ENCODE peak calls at places on chromosomes 16 and 17, in nine cellular contexts. One of them, this sample, is unnamed.

GRCh38 chr16:34802396-34802795 is 1343.0 kb downstream of the TP53TG3F start:
- DNase-seq in HCT116: no peak
- DNase-seq in mammary epithelial cell: no peak
- DNase-seq in heart left ventricle: peak; percentile 32
- DNase-seq in CD4-positive, CD25-positive, alpha-beta regulatory T cell: no peak
- DNase-seq in cardiac muscle cell: no peak
- DNase-seq in endodermal cell: no peak
- DNase-seq in keratinocyte: no peak
- DNase-seq in naive thymus-derived CD4-positive, alpha-beta T cell: no peak
- DNase-seq in this sample: no peak

GRCh38 chr16:12470311-12471229 is 333.1 kb downstream of the CPPED1 start:
- DNase-seq in HCT116: no peak
- DNase-seq in mammary epithelial cell: no peak
- DNase-seq in heart left ventricle: peak; percentile 71
- DNase-seq in CD4-positive, CD25-positive, alpha-beta regulatory T cell: no peak
- DNase-seq in cardiac muscle cell: no peak
- DNase-seq in endodermal cell: no peak
- DNase-seq in keratinocyte: no peak
- DNase-seq in naive thymus-derived CD4-positive, alpha-beta T cell: no peak
- DNase-seq in this sample: no peak

GRCh38 chr17:58351710-58352017 is 337 bp downstream of the SUPT4H1 start:
- DNase-seq in HCT116: no peak
- DNase-seq in mammary epithelial cell: no peak
- DNase-seq in heart left ventricle: no peak
- DNase-seq in CD4-positive, CD25-positive, alpha-beta regulatory T cell: no peak
- DNase-seq in cardiac muscle cell: no peak
- DNase-seq in endodermal cell: no peak
- DNase-seq in keratinocyte: no peak
- DNase-seq in naive thymus-derived CD4-positive, alpha-beta T cell: no peak
- DNase-seq in this sample: no peak

GRCh38 chr16:70253291-70254094 is 1.8 kb upstream of the EXOSC6 start:
- DNase-seq in HCT116: peak; percentile 28
- DNase-seq in mammary epithelial cell: no peak
- DNase-seq in heart left ventricle: no peak
- DNase-seq in CD4-positive, CD25-positive, alpha-beta regulatory T cell: peak; percentile 47
- DNase-seq in cardiac muscle cell: peak; percentile 51
- DNase-seq in endodermal cell: peak; percentile 90
- DNase-seq in keratinocyte: no peak
- DNase-seq in naive thymus-derived CD4-positive, alpha-beta T cell: no peak
- DNase-seq in this sample: peak; percentile 17

GRCh38 chr16:28845173-28846079 is 722 bp downstream of the TUFM start:
- DNase-seq in HCT116: peak; percentile 53
- DNase-seq in mammary epithelial cell: peak; percentile 68
- DNase-seq in heart left ventricle: no peak
- DNase-seq in CD4-positive, CD25-positive, alpha-beta regulatory T cell: peak; percentile 71
- DNase-seq in cardiac muscle cell: peak; percentile 26
- DNase-seq in endodermal cell: peak; percentile 64
- DNase-seq in keratinocyte: no peak
- DNase-seq in naive thymus-derived CD4-positive, alpha-beta T cell: peak; percentile 29
- DNase-seq in this sample: no peak

GRCh38 chr17:5362162-5362811 is 57.2 kb downstream of the NUP88 start:
- DNase-seq in HCT116: no peak
- DNase-seq in mammary epithelial cell: no peak
- DNase-seq in heart left ventricle: no peak
- DNase-seq in CD4-positive, CD25-positive, alpha-beta regulatory T cell: no peak
- DNase-seq in cardiac muscle cell: no peak
- DNase-seq in endodermal cell: peak; percentile 76
- DNase-seq in keratinocyte: no peak
- DNase-seq in naive thymus-derived CD4-positive, alpha-beta T cell: no peak
- DNase-seq in this sample: no peak

GRCh38 chr16:50195276-50195675 is 42.2 kb downstream of the TENT4B start:
- DNase-seq in HCT116: no peak
- DNase-seq in mammary epithelial cell: peak; percentile 65
- DNase-seq in heart left ventricle: no peak
- DNase-seq in CD4-positive, CD25-positive, alpha-beta regulatory T cell: no peak
- DNase-seq in cardiac muscle cell: peak; percentile 23
- DNase-seq in endodermal cell: no peak
- DNase-seq in keratinocyte: no peak
- DNase-seq in naive thymus-derived CD4-positive, alpha-beta T cell: no peak
- DNase-seq in this sample: no peak

GRCh38 chr17:77957215-77957868 is 1.2 kb upstream of the TNRC6C start:
- DNase-seq in HCT116: no peak
- DNase-seq in mammary epithelial cell: peak; percentile 19
- DNase-seq in heart left ventricle: no peak
- DNase-seq in CD4-positive, CD25-positive, alpha-beta regulatory T cell: peak; percentile 25
- DNase-seq in cardiac muscle cell: peak; percentile 42
- DNase-seq in endodermal cell: no peak
- DNase-seq in keratinocyte: no peak
- DNase-seq in naive thymus-derived CD4-positive, alpha-beta T cell: peak; percentile 32
- DNase-seq in this sample: no peak

GRCh38 chr16:27366687-27367462 is 35.1 kb upstream of the IL21R start:
- DNase-seq in HCT116: no peak
- DNase-seq in mammary epithelial cell: no peak
- DNase-seq in heart left ventricle: no peak
- DNase-seq in CD4-positive, CD25-positive, alpha-beta regulatory T cell: no peak
- DNase-seq in cardiac muscle cell: peak; percentile 30
- DNase-seq in endodermal cell: no peak
- DNase-seq in keratinocyte: no peak
- DNase-seq in naive thymus-derived CD4-positive, alpha-beta T cell: peak; percentile 27
- DNase-seq in this sample: no peak

GRCh38 chr16:3999479-3999868 is 116.8 kb downstream of the ADCY9 start:
- DNase-seq in HCT116: no peak
- DNase-seq in mammary epithelial cell: no peak
- DNase-seq in heart left ventricle: peak; percentile 68
- DNase-seq in CD4-positive, CD25-positive, alpha-beta regulatory T cell: no peak
- DNase-seq in cardiac muscle cell: peak; percentile 93
- DNase-seq in endodermal cell: peak; percentile 67
- DNase-seq in keratinocyte: no peak
- DNase-seq in naive thymus-derived CD4-positive, alpha-beta T cell: no peak
- DNase-seq in this sample: no peak

GRCh38 chr16:57473906-57474305 is 11.4 kb downstream of the POLR2C start:
- DNase-seq in HCT116: no peak
- DNase-seq in mammary epithelial cell: no peak
- DNase-seq in heart left ventricle: no peak
- DNase-seq in CD4-positive, CD25-positive, alpha-beta regulatory T cell: no peak
- DNase-seq in cardiac muscle cell: no peak
- DNase-seq in endodermal cell: no peak
- DNase-seq in keratinocyte: no peak
- DNase-seq in naive thymus-derived CD4-positive, alpha-beta T cell: no peak
- DNase-seq in this sample: no peak
- H3K4me1 ChIP-seq in HCT116: peaks cover 17% of the 10 kb centered on the region
- H3K4me1 ChIP-seq in mammary epithelial cell: peaks cover under 1% of the 10 kb centered on the region
- H3K4me1 ChIP-seq in heart left ventricle: peaks cover 10% of the 10 kb centered on the region
- H3K4me1 ChIP-seq in CD4-positive, CD25-positive, alpha-beta regulatory T cell: peaks cover 13% of the 10 kb centered on the region
- H3K4me1 ChIP-seq in cardiac muscle cell: peaks cover 50% of the 10 kb centered on the region
- H3K4me1 ChIP-seq in endodermal cell: peaks cover 19% of the 10 kb centered on the region
- H3K4me1 ChIP-seq in keratinocyte: no peaks in the 10 kb centered on the region
- H3K4me1 ChIP-seq in naive thymus-derived CD4-positive, alpha-beta T cell: peaks cover 7% of the 10 kb centered on the region
- H3K4me1 ChIP-seq in this sample: peaks cover 16% of the 10 kb centered on the region

GRCh38 chr17:79154951-79155557 is 80.4 kb downstream of the ENGASE start:
- DNase-seq in HCT116: no peak
- DNase-seq in mammary epithelial cell: no peak
- DNase-seq in heart left ventricle: no peak
- DNase-seq in CD4-positive, CD25-positive, alpha-beta regulatory T cell: no peak
- DNase-seq in cardiac muscle cell: no peak
- DNase-seq in endodermal cell: no peak
- DNase-seq in keratinocyte: no peak
- DNase-seq in naive thymus-derived CD4-positive, alpha-beta T cell: no peak
- DNase-seq in this sample: no peak
- H3K27me3 ChIP-seq in HCT116: peaks cover 17% of the 10 kb centered on the region
- H3K27me3 ChIP-seq in mammary epithelial cell: peaks cover 22% of the 10 kb centered on the region
- H3K27me3 ChIP-seq in heart left ventricle: peaks cover 6% of the 10 kb centered on the region
- H3K27me3 ChIP-seq in CD4-positive, CD25-positive, alpha-beta regulatory T cell: no peaks in the 10 kb centered on the region
- H3K27me3 ChIP-seq in cardiac muscle cell: no peaks in the 10 kb centered on the region
- H3K27me3 ChIP-seq in endodermal cell: no peaks in the 10 kb centered on the region
- H3K27me3 ChIP-seq in keratinocyte: peaks cover 26% of the 10 kb centered on the region
- H3K27me3 ChIP-seq in naive thymus-derived CD4-positive, alpha-beta T cell: no peaks in the 10 kb centered on the region
- H3K27me3 ChIP-seq in this sample: no peaks in the 10 kb centered on the region

GRCh38 chr17:628507-628941 is 86.1 kb downstream of the VPS53 start:
- DNase-seq in HCT116: no peak
- DNase-seq in mammary epithelial cell: no peak
- DNase-seq in heart left ventricle: no peak
- DNase-seq in CD4-positive, CD25-positive, alpha-beta regulatory T cell: no peak
- DNase-seq in cardiac muscle cell: peak; percentile 21
- DNase-seq in endodermal cell: no peak
- DNase-seq in keratinocyte: no peak
- DNase-seq in naive thymus-derived CD4-positive, alpha-beta T cell: no peak
- DNase-seq in this sample: no peak
- H3K27ac ChIP-seq in HCT116: no peak overlapping the region
- H3K27ac ChIP-seq in mammary epithelial cell: no peak overlapping the region
- H3K27ac ChIP-seq in heart left ventricle: no peak overlapping the region
- H3K27ac ChIP-seq in CD4-positive, CD25-positive, alpha-beta regulatory T cell: no peak overlapping the region
- H3K27ac ChIP-seq in cardiac muscle cell: no peak overlapping the region
- H3K27ac ChIP-seq in endodermal cell: no peak overlapping the region
- H3K27ac ChIP-seq in keratinocyte: no peak overlapping the region
- H3K27ac ChIP-seq in naive thymus-derived CD4-positive, alpha-beta T cell: no peak overlapping the region
- H3K27ac ChIP-seq in this sample: no peak overlapping the region

GRCh38 chr16:72850021-72850420 is 197.9 kb downstream of the ZFHX3 start:
- DNase-seq in HCT116: no peak
- DNase-seq in mammary epithelial cell: no peak
- DNase-seq in heart left ventricle: no peak
- DNase-seq in CD4-positive, CD25-positive, alpha-beta regulatory T cell: no peak
- DNase-seq in cardiac muscle cell: no peak
- DNase-seq in endodermal cell: no peak
- DNase-seq in keratinocyte: no peak
- DNase-seq in naive thymus-derived CD4-positive, alpha-beta T cell: no peak
- DNase-seq in this sample: no peak

GRCh38 chr16:72848045-72848410 is 199.9 kb downstream of the ZFHX3 start:
- DNase-seq in HCT116: no peak
- DNase-seq in mammary epithelial cell: no peak
- DNase-seq in heart left ventricle: no peak
- DNase-seq in CD4-positive, CD25-positive, alpha-beta regulatory T cell: no peak
- DNase-seq in cardiac muscle cell: no peak
- DNase-seq in endodermal cell: peak; percentile 35
- DNase-seq in keratinocyte: no peak
- DNase-seq in naive thymus-derived CD4-positive, alpha-beta T cell: no peak
- DNase-seq in this sample: no peak

GRCh38 chr16:72850863-72851262 is 197.1 kb downstream of the ZFHX3 start:
- DNase-seq in HCT116: no peak
- DNase-seq in mammary epithelial cell: no peak
- DNase-seq in heart left ventricle: no peak
- DNase-seq in CD4-positive, CD25-positive, alpha-beta regulatory T cell: no peak
- DNase-seq in cardiac muscle cell: peak; percentile 48
- DNase-seq in endodermal cell: no peak
- DNase-seq in keratinocyte: no peak
- DNase-seq in naive thymus-derived CD4-positive, alpha-beta T cell: no peak
- DNase-seq in this sample: no peak

GRCh38 chr16:72847187-72848044 is 200.5 kb downstream of the ZFHX3 start:
- DNase-seq in HCT116: no peak
- DNase-seq in mammary epithelial cell: no peak
- DNase-seq in heart left ventricle: no peak
- DNase-seq in CD4-positive, CD25-positive, alpha-beta regulatory T cell: peak; percentile 42
- DNase-seq in cardiac muscle cell: peak; percentile 53
- DNase-seq in endodermal cell: peak; percentile 79
- DNase-seq in keratinocyte: no peak
- DNase-seq in naive thymus-derived CD4-positive, alpha-beta T cell: no peak
- DNase-seq in this sample: no peak

DNA sequence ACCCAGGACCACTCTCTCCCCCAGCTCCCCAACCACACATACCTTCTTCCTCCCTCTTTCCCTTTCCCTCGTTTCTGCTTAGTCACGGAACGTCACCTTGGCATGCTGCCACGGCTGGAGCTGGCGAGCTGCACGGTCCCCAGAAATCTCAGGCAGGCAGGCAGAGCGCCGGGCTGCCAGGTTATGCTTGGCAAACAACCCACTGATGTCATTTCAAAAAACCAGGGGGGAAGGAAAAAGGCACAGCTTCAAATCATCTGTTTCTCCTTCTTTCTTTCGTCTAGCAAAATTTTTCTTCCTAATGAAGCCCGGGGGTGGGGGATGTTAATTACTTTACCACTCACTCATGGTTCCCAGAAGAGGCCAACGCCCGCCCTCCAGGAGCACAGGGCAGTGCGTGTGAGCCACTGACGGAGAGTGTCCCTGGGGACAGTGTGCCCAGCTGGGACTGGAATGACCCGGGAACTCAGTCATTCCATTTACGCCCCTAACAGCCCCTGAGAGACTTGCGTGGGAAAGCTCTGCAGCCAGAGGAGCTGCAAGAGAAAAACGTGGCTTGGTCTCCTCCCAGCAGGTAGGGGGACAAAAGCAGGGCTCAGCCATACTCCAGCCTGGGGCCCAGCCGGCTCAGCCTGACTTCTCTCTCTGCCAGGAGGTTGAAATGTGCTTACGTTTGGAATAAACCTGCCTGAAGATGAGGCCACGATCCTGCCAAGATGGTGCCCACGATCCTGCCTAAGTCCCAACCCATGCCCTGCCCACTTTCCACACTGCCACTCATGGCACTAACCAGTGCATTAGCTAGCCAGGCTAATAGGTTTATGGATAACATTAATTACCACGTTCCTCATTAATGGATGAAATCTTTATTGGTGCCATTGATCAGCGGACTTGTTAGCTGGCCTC is 198.9 kb downstream of the ZFHX3 start:
- DNase-seq in HCT116: peak; percentile 56
- DNase-seq in mammary epithelial cell: peak; percentile 81
- DNase-seq in heart left ventricle: peak; percentile 92
- DNase-seq in CD4-positive, CD25-positive, alpha-beta regulatory T cell: no peak
- DNase-seq in cardiac muscle cell: peak; percentile 94
- DNase-seq in endodermal cell: peak; percentile 59
- DNase-seq in keratinocyte: peak; percentile 40
- DNase-seq in naive thymus-derived CD4-positive, alpha-beta T cell: no peak
- DNase-seq in this sample: no peak
- H3K4me1 ChIP-seq in HCT116: peaks cover 25% of the 10 kb centered on the region
- H3K4me1 ChIP-seq in mammary epithelial cell: peaks cover 13% of the 10 kb centered on the region
- H3K4me1 ChIP-seq in heart left ventricle: peaks cover 29% of the 10 kb centered on the region
- H3K4me1 ChIP-seq in CD4-positive, CD25-positive, alpha-beta regulatory T cell: no peaks in the 10 kb centered on the region
- H3K4me1 ChIP-seq in cardiac muscle cell: peaks cover 58% of the 10 kb centered on the region
- H3K4me1 ChIP-seq in endodermal cell: no peaks in the 10 kb centered on the region
- H3K4me1 ChIP-seq in keratinocyte: peaks cover 9% of the 10 kb centered on the region
- H3K4me1 ChIP-seq in naive thymus-derived CD4-positive, alpha-beta T cell: no peaks in the 10 kb centered on the region
- H3K4me1 ChIP-seq in this sample: no peaks in the 10 kb centered on the region

GRCh38 chr17:73168667-73169066 is 3.9 kb downstream of the SSTR2 start:
- DNase-seq in HCT116: no peak
- DNase-seq in mammary epithelial cell: no peak
- DNase-seq in heart left ventricle: no peak
- DNase-seq in CD4-positive, CD25-positive, alpha-beta regulatory T cell: no peak
- DNase-seq in cardiac muscle cell: no peak
- DNase-seq in endodermal cell: no peak
- DNase-seq in keratinocyte: no peak
- DNase-seq in naive thymus-derived CD4-positive, alpha-beta T cell: no peak
- DNase-seq in this sample: no peak
- H3K27me3 ChIP-seq in HCT116: peaks cover 15% of the 10 kb centered on the region
- H3K27me3 ChIP-seq in mammary epithelial cell: peaks cover 39% of the 10 kb centered on the region
- H3K27me3 ChIP-seq in heart left ventricle: peaks cover 31% of the 10 kb centered on the region
- H3K27me3 ChIP-seq in CD4-positive, CD25-positive, alpha-beta regulatory T cell: peaks cover 23% of the 10 kb centered on the region
- H3K27me3 ChIP-seq in cardiac muscle cell: peaks cover 43% of the 10 kb centered on the region
- H3K27me3 ChIP-seq in endodermal cell: peaks cover 36% of the 10 kb centered on the region
- H3K27me3 ChIP-seq in keratinocyte: peaks cover 45% of the 10 kb centered on the region
- H3K27me3 ChIP-seq in naive thymus-derived CD4-positive, alpha-beta T cell: no peaks in the 10 kb centered on the region
- H3K27me3 ChIP-seq in this sample: peaks cover 23% of the 10 kb centered on the region

GRCh38 chr16:84821179-84821578 is 1.4 kb downstream of the CRISPLD2 start:
- DNase-seq in HCT116: no peak
- DNase-seq in mammary epithelial cell: no peak
- DNase-seq in heart left ventricle: no peak
- DNase-seq in CD4-positive, CD25-positive, alpha-beta regulatory T cell: no peak
- DNase-seq in cardiac muscle cell: no peak
- DNase-seq in endodermal cell: no peak
- DNase-seq in keratinocyte: no peak
- DNase-seq in naive thymus-derived CD4-positive, alpha-beta T cell: no peak
- DNase-seq in this sample: no peak
- H3K27ac ChIP-seq in HCT116: no peak overlapping the region
- H3K27ac ChIP-seq in mammary epithelial cell: no peak overlapping the region
- H3K27ac ChIP-seq in heart left ventricle: peak overlapping the region; percentile 75
- H3K27ac ChIP-seq in CD4-positive, CD25-positive, alpha-beta regulatory T cell: no peak overlapping the region
- H3K27ac ChIP-seq in cardiac muscle cell: no peak overlapping the region
- H3K27ac ChIP-seq in endodermal cell: no peak overlapping the region
- H3K27ac ChIP-seq in keratinocyte: no peak overlapping the region
- H3K27ac ChIP-seq in naive thymus-derived CD4-positive, alpha-beta T cell: no peak overlapping the region
- H3K27ac ChIP-seq in this sample: no peak overlapping the region

GRCh38 chr17:49899588-49899987 is 51.7 kb upstream of the TAC4 start:
- DNase-seq in HCT116: no peak
- DNase-seq in mammary epithelial cell: no peak
- DNase-seq in heart left ventricle: no peak
- DNase-seq in CD4-positive, CD25-positive, alpha-beta regulatory T cell: no peak
- DNase-seq in cardiac muscle cell: no peak
- DNase-seq in endodermal cell: no peak
- DNase-seq in keratinocyte: no peak
- DNase-seq in naive thymus-derived CD4-positive, alpha-beta T cell: no peak
- DNase-seq in this sample: no peak
- H3K4me1 ChIP-seq in HCT116: peaks cover 40% of the 10 kb centered on the region
- H3K4me1 ChIP-seq in mammary epithelial cell: peaks cover 12% of the 10 kb centered on the region
- H3K4me1 ChIP-seq in heart left ventricle: peaks cover 3% of the 10 kb centered on the region
- H3K4me1 ChIP-seq in CD4-positive, CD25-positive, alpha-beta regulatory T cell: no peaks in the 10 kb centered on the region
- H3K4me1 ChIP-seq in cardiac muscle cell: no peaks in the 10 kb centered on the region
- H3K4me1 ChIP-seq in endodermal cell: no peaks in the 10 kb centered on the region
- H3K4me1 ChIP-seq in keratinocyte: peaks cover 16% of the 10 kb centered on the region
- H3K4me1 ChIP-seq in naive thymus-derived CD4-positive, alpha-beta T cell: no peaks in the 10 kb centered on the region
- H3K4me1 ChIP-seq in this sample: no peaks in the 10 kb centered on the region